ENCODE peak calls at places on chromosomes 2 and 18, in four cellular contexts. J is H9, P is IMR-90, M is H1. H is an unnamed sample.

GRCh38 chr18:27378396-27379094 is 193.4 kb upstream of the CHST9 start:
- DNase-seq in J (no peak), P (no peak), M (no peak), H (peak; percentile 31)

GRCh38 chr2:223880779-223881178 is 43.4 kb upstream of the AP1S3 start:
- DNase-seq in J (no peak), M (no peak), P (no peak), H (no peak)

GRCh38 chr2:117960231-117960630 is 53.6 kb downstream of the CCDC93 start:
- DNase-seq in J (no peak), P (peak; percentile 50), M (no peak), H (no peak)

GRCh38 chr2:127037456-127037855 is 69.5 kb downstream of the BIN1 start:
- DNase-seq in M (no peak), J (no peak), P (no peak), H (no peak)

GRCh38 chr2:38515155-38516074 is 87.3 kb downstream of the HNRNPLL start:
- DNase-seq in J (no peak), P (peak; percentile 59), M (no peak), H (no peak)

GRCh38 chr2:149422991-149423338 is 92.6 kb downstream of the LYPD6 start:
- DNase-seq in J (no peak), M (no peak), P (no peak), H (no peak)

GRCh38 chr2:240996161-240996833 is 2.1 kb upstream of the SNED1 start:
- DNase-seq in J (peak; percentile 21), M (no peak), P (no peak), H (no peak)

GRCh38 chr18:63831080-63831788 is 56.0 kb downstream of the SERPINB7 start:
- DNase-seq in J (no peak), P (peak; percentile 84), M (no peak), H (peak; percentile 9)

GRCh38 chr18:5476961-5477800 is 66.6 kb downstream of the EPB41L3 start:
- DNase-seq in M (no peak), P (peak; percentile 16), J (no peak), H (no peak)

GRCh38 chr2:47336259-47337238 is 66.4 kb upstream of the MSH2 start:
- DNase-seq in J (no peak), P (peak; percentile 46), M (no peak), H (peak; percentile 83)

GRCh38 chr2:222076978-222077690 is 221.7 kb downstream of the PAX3 start:
- DNase-seq in J (no peak), M (no peak), P (no peak), H (no peak)

GRCh38 chr2:40364143-40364903 is 87.6 kb downstream of the SLC8A1 start:
- DNase-seq in J (no peak), P (peak; percentile 44), M (no peak), H (no peak)

GRCh38 chr2:143926731-143927130 is 593.2 kb downstream of the ZEB2 start:
- DNase-seq in P (no peak), J (no peak), M (no peak), H (no peak)

GRCh38 chr2:157596992-157597681 is 31.5 kb downstream of the ACVR1C start:
- DNase-seq in P (peak; percentile 1), M (peak; percentile 21), J (peak; percentile 80), H (peak; percentile 69)

GRCh38 chr18:3889803-3890202 is 439.8 kb downstream of the TGIF1 start:
- DNase-seq in P (peak; percentile 78), J (no peak), M (no peak), H (no peak)

GRCh38 chr2:218395090-218395444 is 4.6 kb upstream of the CTDSP1 start:
- DNase-seq in J (no peak), P (no peak), M (no peak), H (no peak)

GRCh38 chr2:16791496-16791895 is 125.9 kb upstream of the CYRIA start:
- DNase-seq in M (no peak), P (no peak), J (no peak), H (no peak)

GRCh38 chr2:20915271-20915670 is 92.4 kb upstream of the LDAH start:
- DNase-seq in M (no peak), J (no peak), P (no peak), H (peak; percentile 54)

GRCh38 chr18:25349926-25350560 is 1.9 kb downstream of the ZNF521 start:
- DNase-seq in P (peak; percentile 13), J (peak; percentile 41), M (no peak), H (peak; percentile 29)

GRCh38 chr2:36478332-36478738 is 119.6 kb downstream of the FEZ2 start:
- DNase-seq in J (no peak), P (peak; percentile 96), M (no peak), H (no peak)

GRCh38 chr18:58761241-58761969 is 90.1 kb downstream of the MALT1 start:
- DNase-seq in P (peak; percentile 40), J (peak; percentile 8), M (no peak), H (no peak)

GRCh38 chr2:44553456-44553855 is 191.7 kb downstream of the CAMKMT start:
- DNase-seq in P (peak; percentile 15), J (no peak), M (no peak), H (no peak)

GRCh38 chr2:175805442-175806114 is 196.5 kb downstream of the LNPK start:
- DNase-seq in J (no peak), M (no peak), P (no peak), H (peak; percentile 3)

GRCh38 chr2:27932396-27932795 is 41.9 kb downstream of the BABAM2 start:
- DNase-seq in P (peak; percentile 64), M (no peak), J (no peak), H (peak; percentile 33)

GRCh38 chr2:233165895-233166661 is 85.4 kb upstream of the ATG16L1 start:
- DNase-seq in P (no peak), J (no peak), M (no peak), H (no peak)

GRCh38 chr18:32920796-32921787 is 148.3 kb upstream of the KLHL14 start:
- DNase-seq in P (peak; percentile 95), M (no peak), J (no peak), H (peak; percentile 11)

GRCh38 chr2:112259509-112260294 is 4.9 kb upstream of the ZC3H8 start:
- DNase-seq in M (peak; percentile 62), J (peak; percentile 83), P (peak; percentile 76), H (peak; percentile 84)

GRCh38 chr2:168439536-168439935 is 16.5 kb upstream of the CERS6 start:
- DNase-seq in P (peak; percentile 8), J (no peak), M (no peak), H (no peak)

GRCh38 chr2:15563227-15564100 is 2.3 kb upstream of the NBAS start:
- DNase-seq in J (no peak), P (no peak), M (no peak), H (no peak)

GRCh38 chr2:32701806-32702205 is 74.0 kb downstream of the TTC27 start:
- DNase-seq in M (no peak), P (no peak), J (no peak), H (no peak)
- H4K5ac ChIP-seq in M (no peak overlapping the region), P (no peak overlapping the region), J (no peak overlapping the region), H (no peak overlapping the region)

GRCh38 chr2:219489315-219489714 is 9.4 kb upstream of the GMPPA start:
- DNase-seq in P (no peak), J (no peak), M (no peak), H (no peak)

GRCh38 chr2:219490186-219490585 is 8.5 kb upstream of the GMPPA start:
- DNase-seq in J (no peak), M (no peak), P (no peak), H (no peak)

GRCh38 chr2:219488844-219489194 is 9.9 kb upstream of the GMPPA start:
- DNase-seq in M (no peak), P (no peak), J (no peak), H (no peak)

GRCh38 chr2:219486424-219486959 is 12.2 kb upstream of the GMPPA start:
- DNase-seq in J (peak; percentile 83), P (no peak), M (no peak), H (peak; percentile 61)

DNA sequence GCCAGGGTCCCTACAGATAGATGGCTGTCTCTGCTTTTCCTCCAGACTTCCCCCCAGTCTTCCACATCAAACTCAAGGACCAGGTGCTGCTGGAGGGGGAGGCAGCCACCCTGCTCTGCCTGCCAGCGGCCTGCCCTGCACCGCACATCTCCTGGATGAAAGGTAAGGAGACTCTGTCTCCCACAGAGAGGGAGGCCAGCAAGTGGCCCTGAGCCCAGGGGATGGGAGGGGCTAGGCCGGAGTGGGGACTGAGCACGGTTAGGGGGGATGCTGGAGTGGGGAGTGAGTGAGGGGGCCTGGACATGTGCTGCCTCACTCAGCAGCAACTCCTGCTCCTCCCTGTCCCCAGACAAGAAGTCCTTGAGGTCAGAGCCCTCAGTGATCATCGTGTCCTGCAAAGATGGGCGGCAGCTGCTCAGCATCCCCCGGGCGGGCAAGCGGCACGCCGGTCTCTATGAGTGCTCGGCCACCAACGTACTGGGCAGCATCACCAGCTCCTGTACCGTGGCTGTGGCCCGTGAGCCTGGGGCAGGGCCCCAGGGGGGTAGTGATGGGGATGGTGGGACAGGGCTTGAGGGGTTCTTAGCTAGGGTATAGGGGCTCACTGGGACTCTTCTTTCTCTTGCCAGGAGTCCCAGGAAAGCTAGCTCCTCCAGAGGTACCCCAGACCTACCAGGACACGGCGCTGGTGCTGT is 10.4 kb upstream of the GMPPA start:
- DNase-seq in P (no peak), J (no peak), M (no peak), H (no peak)
- H4K5ac ChIP-seq in P (no peak overlapping the region), J (no peak overlapping the region), M (no peak overlapping the region), H (no peak overlapping the region)

DNA sequence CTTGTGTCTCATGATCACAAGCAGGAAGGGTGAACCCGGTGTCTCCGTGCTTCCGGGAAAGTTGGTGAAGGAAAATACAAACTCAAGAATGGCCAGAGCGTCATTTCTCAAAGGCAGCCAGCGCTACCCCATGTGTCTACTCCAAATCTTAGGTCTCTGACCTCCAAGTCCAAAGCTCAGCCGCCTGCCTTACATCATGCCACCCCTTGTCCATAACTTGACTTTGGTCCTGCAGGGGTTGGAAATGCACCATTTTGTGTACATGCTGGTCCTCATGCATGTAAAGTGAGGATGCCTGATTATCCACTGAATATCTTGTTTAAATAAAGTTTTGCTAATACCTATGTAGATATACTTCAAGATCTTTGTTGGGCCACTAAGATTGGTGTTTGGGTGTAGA is 176.0 kb upstream of the HDAC4 start:
- DNase-seq in J (no peak), P (no peak), M (no peak), H (no peak)
- H4K5ac ChIP-seq in J (no peak overlapping the region), P (no peak overlapping the region), M (no peak overlapping the region), H (no peak overlapping the region)

DNA sequence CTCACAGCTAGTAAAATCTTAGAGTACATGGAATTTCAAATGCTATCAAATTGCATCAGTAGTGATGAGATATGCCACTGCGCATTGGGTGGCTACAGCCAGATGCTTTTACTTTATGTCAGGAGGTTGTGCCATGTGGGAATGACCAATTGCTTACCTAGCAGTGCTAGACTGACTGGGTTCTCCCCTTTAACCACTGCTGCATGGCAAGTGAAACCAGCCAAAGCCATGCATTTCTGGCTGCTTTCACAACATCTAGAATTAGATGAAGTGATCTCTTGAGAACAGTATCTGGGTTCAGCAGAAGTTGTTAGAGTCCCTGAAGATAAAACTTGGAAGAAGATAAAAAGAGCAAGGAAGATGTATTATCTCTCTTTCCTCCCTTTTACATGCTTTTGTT is 1174.2 kb upstream of the CDH2 start:
- DNase-seq in J (no peak), P (no peak), M (no peak), H (no peak)
- H4K5ac ChIP-seq in J (no peak overlapping the region), P (no peak overlapping the region), M (no peak overlapping the region), H (no peak overlapping the region)

GRCh38 chr2:206833291-206833690 is 67.9 kb downstream of the FASTKD2 start:
- DNase-seq in P (no peak), J (no peak), M (no peak), H (no peak)
- H4K5ac ChIP-seq in P (no peak overlapping the region), J (no peak overlapping the region), M (no peak overlapping the region), H (no peak overlapping the region)